ENCODE peak calls at places on chromosome 13, in nine cellular contexts. S is right lobe of liver, C is NB4, O is body of pancreas, Y is uterus, Z is IMR-90, G is H1, X is A549, E is Peyer's patch. V is an unnamed sample.

GRCh38 chr13:89627991-89628390 is 1719.5 kb upstream of the MIR17HG start:
- DNase-seq in Z (no peak), X (no peak), C (no peak), G (no peak), Y (no peak), O (no peak), S (no peak), E (no peak), V (peak)

GRCh38 chr13:100096526-100096925 is 7.6 kb downstream of the PCCA start:
- DNase-seq in O (no peak), Y (no peak), X (no peak), S (no peak), E (no peak), G (no peak), Z (no peak), C (no peak), V (no peak)

GRCh38 chr13:97234236-97234635 is 12.1 kb downstream of the MBNL2 start:
- DNase-seq in G (no peak), S (no peak), C (no peak), E (peak), X (no peak), O (no peak), Z (no peak), Y (no peak), V (no peak)

GRCh38 chr13:33624740-33625139 is 193.2 kb upstream of the RFC3 start:
- DNase-seq in O (no peak), X (no peak), Y (no peak), Z (no peak), E (no peak), S (no peak), C (no peak), G (no peak), V (no peak)

GRCh38 chr13:100561599-100562204 is 26.9 kb downstream of the GGACT start:
- DNase-seq in S (peak), G (no peak), X (no peak), E (no peak), O (no peak), C (no peak), Y (no peak), Z (no peak), V (no peak)

GRCh38 chr13:33751151-33751550 is 66.8 kb upstream of the RFC3 start:
- DNase-seq in O (no peak), Z (peak), G (no peak), Y (no peak), X (no peak), E (no peak), S (no peak), C (no peak), V (no peak)

GRCh38 chr13:97749174-97749573 is 204.3 kb upstream of the IPO5 start:
- DNase-seq in C (peak), O (no peak), E (no peak), Y (no peak), X (peak), Z (peak), G (no peak), S (no peak), V (peak)

GRCh38 chr13:49214917-49215376 is 5.2 kb upstream of the MLNR start:
- DNase-seq in C (peak), X (no peak), Y (no peak), G (peak), S (peak), E (peak), Z (peak), O (peak), V (no peak)

GRCh38 chr13:73722120-73722519 is 412.1 kb downstream of the KLF12 start:
- DNase-seq in E (no peak), Y (no peak), Z (peak), X (no peak), S (no peak), G (no peak), C (no peak), O (no peak), V (peak)

GRCh38 chr13:111941845-111942447 is 125.0 kb upstream of the SOX1 start:
- DNase-seq in O (no peak), G (peak), Z (no peak), E (no peak), X (no peak), Y (no peak), S (no peak), C (no peak), V (no peak)

GRCh38 chr13:54758795-54759194 is 1730.2 kb downstream of the OLFM4 start:
- DNase-seq in O (no peak), S (no peak), Z (no peak), C (no peak), E (no peak), X (no peak), Y (no peak), G (no peak), V (no peak)

GRCh38 chr13:59842507-59842906 is 321.2 kb downstream of the DIAPH3 start:
- DNase-seq in C (no peak), Z (peak), O (no peak), X (no peak), G (no peak), Y (no peak), S (no peak), E (no peak), V (no peak)

GRCh38 chr13:94050039-94050438 is 429.4 kb downstream of the DCT start:
- DNase-seq in Z (no peak), O (no peak), C (no peak), X (no peak), S (no peak), G (no peak), Y (no peak), E (no peak), V (no peak)

GRCh38 chr13:38180100-38180499 is 169.6 kb upstream of the UFM1 start:
- DNase-seq in C (no peak), G (no peak), O (no peak), E (no peak), X (no peak), Z (peak), Y (no peak), S (no peak), V (no peak)

GRCh38 chr13:33999830-34000605 is 182.1 kb downstream of the RFC3 start:
- DNase-seq in Y (no peak), E (no peak), Z (no peak), C (no peak), X (no peak), S (no peak), O (no peak), G (no peak), V (no peak)

GRCh38 chr13:95382411-95382810 is 81.2 kb upstream of the ABCC4 start:
- DNase-seq in C (no peak), Z (no peak), O (no peak), E (no peak), Y (no peak), X (no peak), S (no peak), G (no peak), V (no peak)

GRCh38 chr13:87622921-87623320 is 48.2 kb upstream of the SLITRK5 start:
- DNase-seq in X (no peak), Z (no peak), Y (no peak), C (no peak), G (no peak), S (no peak), O (no peak), E (no peak), V (no peak)

GRCh38 chr13:36549771-36550170 is 117.5 kb downstream of the CCNA1 start:
- DNase-seq in O (no peak), C (peak), X (no peak), Z (no peak), G (no peak), S (no peak), E (no peak), Y (no peak), V (no peak)

GRCh38 chr13:73741111-73741510 is 393.1 kb downstream of the KLF12 start:
- DNase-seq in E (no peak), S (no peak), Y (no peak), G (no peak), C (no peak), Z (no peak), X (no peak), O (no peak), V (no peak)

GRCh38 chr13:46679369-46680180 is 117.4 kb downstream of the ESD start:
- DNase-seq in Y (peak), E (peak), S (no peak), G (no peak), Z (peak), X (no peak), C (no peak), O (no peak), V (no peak)

GRCh38 chr13:97274782-97275252 is 52.7 kb downstream of the MBNL2 start:
- DNase-seq in Y (no peak), G (no peak), C (no peak), O (no peak), S (no peak), X (no peak), Z (peak), E (no peak), V (no peak)

GRCh38 chr13:27808866-27809546 is 16.7 kb downstream of the GSX1 start:
- DNase-seq in Y (no peak), G (no peak), O (no peak), X (no peak), C (no peak), Z (no peak), S (no peak), E (no peak), V (peak)

GRCh38 chr13:43567608-43568007 is 219.2 kb downstream of the ENOX1 start:
- DNase-seq in O (no peak), G (no peak), Z (peak), C (no peak), X (no peak), Y (no peak), S (no peak), E (no peak), V (no peak)

GRCh38 chr13:27381601-27382000 is 42.8 kb upstream of the GTF3A start:
- DNase-seq in O (no peak), Y (no peak), X (no peak), Z (no peak), G (no peak), S (no peak), C (no peak), E (no peak), V (no peak)

GRCh38 chr13:110960219-110960618 is 45.4 kb upstream of the ANKRD10 start:
- DNase-seq in Y (no peak), Z (no peak), S (no peak), E (no peak), G (no peak), X (no peak), O (no peak), C (no peak), V (no peak)

GRCh38 chr13:110415669-110416068 is 108.6 kb downstream of the COL4A2 start:
- DNase-seq in X (peak), S (no peak), Y (peak), E (no peak), Z (peak), G (no peak), C (no peak), O (no peak), V (peak)

GRCh38 chr13:42781362-42781761 is at the start of gene FAM216B:
- DNase-seq in G (no peak), E (no peak), Z (peak), O (no peak), S (no peak), Y (no peak), X (no peak), C (no peak), V (no peak)

GRCh38 chr13:89937420-89937819 is 1410.1 kb upstream of the MIR17HG start:
- DNase-seq in E (no peak), C (no peak), X (no peak), G (no peak), Y (no peak), S (no peak), Z (no peak), O (no peak), V (no peak)

GRCh38 chr13:51499841-51500240 is 47.0 kb upstream of the INTS6 start:
- DNase-seq in Z (no peak), Y (no peak), X (no peak), G (no peak), E (no peak), C (no peak), S (no peak), O (no peak), V (no peak)

GRCh38 chr13:113856716-113857065 is 7.2 kb downstream of the GAS6 start:
- DNase-seq in Z (peak), O (peak), E (no peak), Y (no peak), X (no peak), G (peak), C (no peak), S (peak), V (peak)

DNA sequence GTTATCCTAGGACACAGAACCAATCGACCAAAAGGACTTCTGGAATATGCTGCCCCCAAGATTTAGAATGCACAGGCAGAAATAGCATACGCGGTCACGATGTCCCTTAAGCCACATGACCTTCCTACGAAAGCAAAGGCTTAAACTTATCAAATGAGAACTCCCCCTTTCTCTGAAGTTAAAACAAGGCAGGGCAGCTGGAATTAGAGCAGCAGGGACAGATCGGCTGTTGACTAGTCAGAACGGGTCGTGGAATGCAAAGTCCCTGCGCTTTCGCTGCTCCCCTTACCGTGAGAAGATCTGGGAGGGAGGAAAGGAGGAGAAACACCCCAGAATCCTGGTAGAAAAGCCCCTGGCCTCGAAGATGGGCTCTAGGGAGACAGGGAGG is 799 bp upstream of the USPL1 start:
- DNase-seq in Z (peak), S (peak), O (peak), G (no peak), E (peak), C (peak), X (peak), Y (peak), V (peak)
- TF ChIP-seq POLR2A in Z (peak), S (peak), O (no peak), G (no peak), E (no peak), C (no peak), X (peak), Y (no peak), V (peak)

DNA sequence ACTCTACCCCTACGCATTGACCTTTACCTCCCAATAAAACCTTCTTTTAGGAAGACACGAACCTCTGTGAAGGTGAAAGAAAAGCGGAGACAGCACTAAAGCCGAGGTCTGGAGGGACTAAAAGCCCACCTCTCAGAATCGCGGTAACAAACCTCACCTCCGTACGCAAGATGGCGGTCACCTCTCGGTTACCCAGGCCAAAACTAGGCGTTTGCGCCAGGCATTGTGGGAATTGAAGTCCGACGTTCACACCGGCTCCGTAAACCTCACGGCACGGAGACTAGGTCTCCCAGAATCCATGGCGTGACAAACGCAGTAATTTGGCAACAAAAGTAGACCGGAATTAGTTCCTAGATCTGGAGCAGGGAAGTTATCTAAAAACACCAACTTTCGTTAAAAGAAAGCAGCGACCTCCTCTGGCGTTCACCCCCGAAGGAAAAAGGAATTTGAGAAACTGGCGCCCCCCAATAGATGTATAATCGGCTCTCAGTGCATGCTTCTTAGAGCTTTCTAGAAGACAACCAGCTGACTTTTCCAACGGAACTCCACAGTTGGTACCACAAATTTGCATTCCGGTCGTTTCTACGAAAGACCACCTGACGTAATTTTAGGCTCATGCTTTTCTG is at the start of gene N4BP2L2:
- DNase-seq in C (peak), O (peak), Z (peak), S (peak), Y (peak), E (peak), X (peak), G (peak), V (peak)
- TF ChIP-seq POLR2A in C (peak), O (no peak), Z (peak), S (peak), Y (peak), E (no peak), X (no peak), G (peak), V (peak)

DNA sequence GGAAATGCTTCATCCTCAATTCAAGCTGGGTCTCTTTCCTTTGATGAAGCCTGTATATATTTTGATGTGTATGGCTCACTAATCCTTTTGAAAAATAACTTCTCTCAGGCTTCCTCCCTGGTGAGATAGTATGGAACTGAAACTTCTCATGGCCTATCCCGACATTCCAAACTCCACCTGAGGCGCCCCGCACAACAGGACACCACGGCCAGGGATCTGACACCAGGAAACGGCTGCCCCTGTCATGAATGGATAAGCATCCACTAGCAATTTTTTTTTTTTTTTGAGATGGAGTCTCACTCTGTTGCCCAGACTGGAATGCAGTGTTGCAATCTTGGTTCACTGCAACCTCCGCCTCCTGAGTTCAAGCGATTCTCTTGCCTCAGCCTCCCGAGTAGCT is 16.4 kb downstream of the SLC7A1 start:
- DNase-seq in E (no peak), Y (no peak), C (no peak), G (no peak), Z (no peak), S (no peak), O (no peak), X (no peak), V (no peak)
- TF ChIP-seq POLR2A in E (no peak), Y (no peak), C (no peak), G (no peak), Z (no peak), S (no peak), O (no peak), X (no peak), V (no peak)

GRCh38 chr13:40388617-40389016 is 277.8 kb downstream of the FOXO1 start:
- DNase-seq in O (peak), E (peak), X (no peak), G (no peak), S (no peak), C (peak), Z (peak), Y (no peak), V (no peak)
- TF ChIP-seq POLR2A in O (no peak), E (no peak), X (no peak), G (no peak), S (no peak), C (peak), Z (no peak), Y (no peak), V (no peak)

GRCh38 chr13:20565120-20565736 is 1.7 kb upstream of the IFT88 start:
- DNase-seq in E (no peak), X (no peak), Y (no peak), O (no peak), C (no peak), G (no peak), Z (no peak), S (no peak), V (no peak)

GRCh38 chr13:20570540-20570939 is 3.6 kb downstream of the IFT88 start:
- DNase-seq in E (no peak), G (no peak), Z (peak), X (no peak), C (no peak), O (no peak), Y (no peak), S (no peak), V (no peak)

GRCh38 chr13:20567881-20568528 is 1.0 kb downstream of the IFT88 start:
- DNase-seq in Y (no peak), Z (no peak), G (no peak), S (peak), X (no peak), E (no peak), O (no peak), C (peak), V (no peak)

GRCh38 chr13:20566424-20566916 is 487 bp upstream of the IFT88 start:
- DNase-seq in E (peak), C (no peak), X (peak), G (no peak), Y (peak), Z (peak), S (no peak), O (peak), V (peak)

DNA sequence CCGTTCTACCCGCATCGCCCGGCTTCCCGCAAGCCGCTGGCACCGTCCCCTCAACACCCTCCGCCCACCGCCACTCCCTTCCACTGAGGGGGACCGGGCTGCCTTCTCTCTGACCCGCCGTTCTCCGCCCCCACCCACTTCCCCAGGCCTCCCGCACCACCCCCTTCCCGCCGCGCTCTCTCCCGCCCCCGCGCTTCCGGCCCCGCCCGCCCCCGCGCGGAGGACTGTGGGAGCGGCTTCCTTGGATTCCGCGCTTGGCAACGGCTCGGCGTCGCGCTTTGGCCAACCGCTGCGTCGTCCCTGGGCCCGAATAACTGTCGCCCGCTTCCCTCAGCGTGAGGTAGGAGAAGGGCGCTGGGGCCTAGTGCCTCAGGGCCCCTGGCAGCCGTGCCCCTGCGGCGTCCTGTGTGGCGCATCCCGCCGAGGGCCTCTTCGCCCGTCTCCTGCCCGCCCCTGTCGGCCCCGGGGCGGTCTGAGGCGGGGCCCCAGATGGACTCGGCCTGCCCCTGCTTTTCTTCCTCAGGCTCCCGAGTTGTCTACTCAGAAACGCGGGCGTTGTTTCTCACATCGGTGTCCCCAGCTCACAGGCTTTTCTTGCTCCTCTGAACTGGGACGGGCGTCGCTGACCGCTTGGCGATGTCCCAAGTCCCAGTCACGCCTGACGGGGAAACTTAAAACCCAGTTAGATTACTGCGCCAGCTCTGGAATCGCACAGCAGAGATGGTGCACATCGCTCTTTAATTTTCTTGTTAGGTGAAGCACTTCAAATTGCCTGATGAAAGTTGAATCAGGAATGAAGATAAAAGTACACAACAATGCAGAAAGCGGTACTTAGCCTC is at the start of gene IFT88:
- DNase-seq in E (peak), C (peak), Y (peak), Z (peak), G (peak), X (peak), O (peak), S (peak), V (peak)
- TF ChIP-seq POLR2A in E (peak), C (peak), Y (peak), Z (peak), G (no peak), X (peak), O (peak), S (peak), V (peak)

GRCh38 chr13:26186141-26186870 is 35.8 kb downstream of the RNF6 start:
- DNase-seq in Y (peak), C (peak), Z (peak), X (peak), G (peak), O (peak), E (peak), S (peak), V (peak)
- TF ChIP-seq POLR2A in Y (peak), C (no peak), Z (no peak), X (peak), G (no peak), O (peak), E (peak), S (peak), V (no peak)

V was measured in H54.